ENCODE peak calls at places on chromosomes 1 and 21, in four cellular contexts. R is progenitor cell of endocrine pancreas, Z is fibroblast of pulmonary artery, E is AG09319. A is an unnamed sample.

GRCh38 chr1:237877628-237878027 is 13.1 kb downstream of the ZP4 start:
- DNase-seq in R (no peak), E (no peak), Z (no peak), A (no peak)

GRCh38 chr1:23013657-23014056 is 2.0 kb downstream of the TEX46 start:
- DNase-seq in Z (no peak), E (no peak), R (no peak), A (no peak)

GRCh38 chr1:28028873-28029654 is 59.3 kb downstream of the EYA3 start:
- DNase-seq in Z (peak), E (no peak), R (no peak), A (no peak)

GRCh38 chr1:18922848-18923475 is 20.6 kb upstream of the ALDH4A1 start:
- DNase-seq in R (no peak), E (no peak), Z (no peak), A (no peak)

GRCh38 chr1:156845953-156846545 is 12.9 kb downstream of the INSRR start:
- DNase-seq in Z (no peak), E (no peak), R (no peak), A (no peak)

GRCh38 chr1:198601936-198602889 is 36.6 kb upstream of the PTPRC start:
- DNase-seq in E (no peak), R (no peak), Z (no peak), A (no peak)

GRCh38 chr1:29607236-29607635 is 370.9 kb downstream of the PTPRU start:
- DNase-seq in E (no peak), R (no peak), Z (no peak), A (no peak)

GRCh38 chr1:64111787-64112186 is 91.6 kb upstream of the UBE2U start:
- DNase-seq in R (no peak), Z (no peak), E (no peak), A (no peak)

GRCh38 chr1:69312055-69312732 is 255.5 kb upstream of the LRRC7 start:
- DNase-seq in Z (no peak), E (no peak), R (no peak), A (no peak)

GRCh38 chr1:244919320-244920282 is 55.3 kb upstream of the HNRNPU start:
- DNase-seq in E (no peak), Z (no peak), R (no peak), A (no peak)

GRCh38 chr1:85334962-85335361 is 58.5 kb upstream of the BCL10 start:
- DNase-seq in Z (no peak), R (no peak), E (no peak), A (no peak)

GRCh38 chr21:41167348-41168342 is at the start of gene BACE2:
- DNase-seq in R (peak), E (peak), Z (peak), A (peak)

GRCh38 chr1:44483089-44483488 is 78.0 kb downstream of the RNF220 start:
- DNase-seq in Z (no peak), E (no peak), R (no peak), A (no peak)

GRCh38 chr1:246193537-246193936 is 313.5 kb downstream of the SMYD3 start:
- DNase-seq in Z (no peak), R (no peak), E (no peak), A (no peak)

GRCh38 chr1:3349968-3350299 is 104.5 kb upstream of the ARHGEF16 start:
- DNase-seq in Z (no peak), E (no peak), R (no peak), A (no peak)

GRCh38 chr1:38436749-38437148 is 390.2 kb upstream of the POU3F1 start:
- DNase-seq in E (no peak), Z (no peak), R (no peak), A (no peak)

GRCh38 chr1:51234721-51235425 is 1.2 kb upstream of the RNF11 start:
- DNase-seq in Z (no peak), R (no peak), E (no peak), A (no peak)

GRCh38 chr1:85328713-85329376 is 52.4 kb upstream of the BCL10 start:
- DNase-seq in E (peak), R (no peak), Z (peak), A (no peak)

GRCh38 chr1:246769306-246769705 is 45.1 kb downstream of the SCCPDH start:
- DNase-seq in Z (peak), R (no peak), E (peak), A (no peak)

GRCh38 chr1:244160455-244161020 is 109.5 kb downstream of the ZBTB18 start:
- DNase-seq in Z (peak), R (no peak), E (no peak), A (no peak)

GRCh38 chr1:46114925-46115603 is 17.4 kb downstream of the PIK3R3 start:
- DNase-seq in Z (no peak), R (no peak), E (no peak), A (no peak)

GRCh38 chr1:159991513-159991912 is 37.5 kb upstream of the SLAMF9 start:
- DNase-seq in Z (peak), R (no peak), E (no peak), A (no peak)

GRCh38 chr21:44593598-44594405 is 1.5 kb upstream of the KRTAP10-6 start:
- DNase-seq in R (no peak), E (no peak), Z (no peak), A (no peak)

GRCh38 chr1:17416389-17416788 is 23.1 kb downstream of the RCC2 start:
- DNase-seq in Z (no peak), E (no peak), R (no peak), A (no peak)

GRCh38 chr1:227451062-227451461 is 112.3 kb upstream of the ZNF678 start:
- DNase-seq in Z (no peak), R (no peak), E (no peak), A (no peak)

GRCh38 chr1:227447531-227447990 is 115.8 kb upstream of the ZNF678 start:
- DNase-seq in E (no peak), Z (peak), R (peak), A (no peak)

GRCh38 chr1:227450489-227450888 is 112.9 kb upstream of the ZNF678 start:
- DNase-seq in R (no peak), E (no peak), Z (no peak), A (no peak)

GRCh38 chr1:227449727-227450420 is 113.5 kb upstream of the ZNF678 start:
- DNase-seq in R (no peak), Z (no peak), E (no peak), A (no peak)

DNA sequence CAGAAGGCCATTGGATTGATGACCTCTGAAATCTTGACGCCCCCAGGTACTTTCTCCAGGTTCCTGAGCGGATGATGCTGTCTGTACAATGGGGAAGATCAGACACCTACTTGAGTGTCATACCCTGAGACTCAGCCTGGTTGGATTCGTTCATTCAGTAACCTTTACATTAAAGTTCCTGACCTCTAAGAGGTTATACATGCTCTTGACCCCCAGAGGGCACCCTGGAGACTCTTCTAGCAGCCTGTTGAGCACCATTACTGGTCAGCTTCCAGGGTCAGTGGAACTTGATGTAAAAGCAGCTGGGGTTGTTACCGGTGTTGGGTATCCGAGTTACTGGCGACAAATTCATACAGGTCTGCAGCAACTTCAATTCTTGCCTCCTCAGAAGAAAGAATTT is 114.3 kb upstream of the ZNF678 start:
- DNase-seq in E (no peak), R (peak), Z (no peak), A (no peak)
- TF ChIP-seq CTCF in E (peak), R (peak), Z (peak), A (peak)

GRCh38 chr1:171935086-171935485 is 93.8 kb downstream of the DNM3 start:
- DNase-seq in E (no peak), R (no peak), Z (no peak), A (no peak)

GRCh38 chr1:171931752-171932151 is 90.5 kb downstream of the DNM3 start:
- DNase-seq in R (no peak), E (no peak), Z (no peak), A (no peak)

GRCh38 chr1:171934664-171935063 is 93.4 kb downstream of the DNM3 start:
- DNase-seq in Z (no peak), E (no peak), R (no peak), A (no peak)

DNA sequence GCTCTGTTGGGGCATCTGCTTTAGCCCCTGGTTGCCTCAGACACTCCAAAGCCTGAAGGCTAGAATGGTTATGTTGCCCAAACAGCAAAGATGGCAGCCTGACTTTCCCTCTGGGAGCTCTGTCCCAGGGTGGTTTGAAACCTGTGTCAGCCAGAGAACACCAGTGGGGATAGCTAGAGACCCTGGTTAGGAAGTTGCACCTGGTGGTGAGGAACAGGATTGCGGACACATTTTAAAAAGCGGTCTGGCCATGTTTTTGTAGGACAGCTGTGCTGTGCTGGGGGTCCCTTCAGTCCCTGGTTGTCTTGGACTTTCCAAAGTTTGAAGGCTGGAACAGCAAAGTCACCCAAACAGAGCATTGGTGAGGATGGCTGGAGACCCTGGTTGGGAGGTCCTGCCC is 87.8 kb downstream of the DNM3 start:
- DNase-seq in R (no peak), E (no peak), Z (no peak), A (no peak)
- TF ChIP-seq CTCF in R (peak), E (no peak), Z (peak), A (peak)

GRCh38 chr21:19507682-19508260 is 1104.2 kb upstream of the TMPRSS15 start:
- DNase-seq in R (no peak), Z (peak), E (no peak), A (no peak)
- TF ChIP-seq CTCF in R (peak), Z (peak), E (no peak), A (peak)

DNA sequence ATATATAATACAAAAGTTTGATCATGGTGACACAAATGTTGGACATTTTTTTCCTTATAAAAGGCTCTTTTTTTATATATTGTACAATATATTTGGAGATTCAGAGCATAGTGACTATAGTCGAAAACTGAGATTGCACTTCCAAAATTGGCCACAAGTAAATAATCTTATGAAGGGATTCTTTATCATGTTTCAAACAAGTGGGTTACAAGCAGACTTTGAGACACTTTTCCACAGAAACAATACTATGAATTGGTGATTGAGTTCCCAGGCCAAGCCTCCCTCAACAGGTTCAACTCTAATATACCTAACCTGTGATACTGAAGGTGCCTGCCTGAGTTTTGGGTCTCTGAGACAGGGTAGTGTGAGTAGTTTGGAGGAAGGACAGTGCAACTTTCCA is 13.8 kb downstream of the LEPR start:
- DNase-seq in Z (no peak), R (no peak), E (no peak), A (no peak)
- TF ChIP-seq CTCF in Z (peak), R (peak), E (no peak), A (peak)

DNA sequence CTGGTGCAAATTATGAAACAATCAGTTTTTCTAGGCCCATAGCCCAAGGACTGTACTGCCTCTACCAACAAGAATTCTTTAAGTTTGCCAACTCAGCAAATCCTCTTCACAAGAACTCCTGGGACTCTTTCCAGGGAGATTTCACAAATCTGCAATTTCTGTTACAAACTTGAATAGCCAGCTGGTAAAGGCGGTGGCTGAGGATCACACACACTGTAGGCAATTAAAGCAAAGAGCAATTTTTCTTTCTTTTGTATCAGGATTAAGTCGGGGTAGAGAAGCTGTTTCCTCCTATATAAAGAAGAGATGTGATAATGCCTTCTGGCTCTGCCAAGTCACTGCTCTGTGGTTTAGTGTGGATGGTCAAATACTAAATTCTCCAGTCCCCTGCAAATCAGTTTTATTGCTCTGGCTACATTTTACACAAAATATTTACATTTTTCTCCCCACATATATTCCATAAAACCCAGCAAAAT is 1.7 kb downstream of the ALDH9A1 start:
- DNase-seq in Z (peak), E (peak), R (no peak), A (no peak)
- TF ChIP-seq CTCF in Z (no peak), E (no peak), R (no peak), A (no peak)

GRCh38 chr1:192577145-192578140 is 1.9 kb downstream of the RGS1 start:
- DNase-seq in Z (no peak), E (no peak), R (no peak), A (no peak)

GRCh38 chr1:192579319-192579738 is 3.8 kb downstream of the RGS1 start:
- DNase-seq in Z (peak), E (no peak), R (no peak), A (no peak)

GRCh38 chr1:192578144-192578909 is 2.8 kb downstream of the RGS1 start:
- DNase-seq in E (no peak), R (no peak), Z (no peak), A (no peak)

GRCh38 chr1:192581131-192581927 is 5.8 kb downstream of the RGS1 start:
- DNase-seq in Z (no peak), R (no peak), E (no peak), A (no peak)

DNA sequence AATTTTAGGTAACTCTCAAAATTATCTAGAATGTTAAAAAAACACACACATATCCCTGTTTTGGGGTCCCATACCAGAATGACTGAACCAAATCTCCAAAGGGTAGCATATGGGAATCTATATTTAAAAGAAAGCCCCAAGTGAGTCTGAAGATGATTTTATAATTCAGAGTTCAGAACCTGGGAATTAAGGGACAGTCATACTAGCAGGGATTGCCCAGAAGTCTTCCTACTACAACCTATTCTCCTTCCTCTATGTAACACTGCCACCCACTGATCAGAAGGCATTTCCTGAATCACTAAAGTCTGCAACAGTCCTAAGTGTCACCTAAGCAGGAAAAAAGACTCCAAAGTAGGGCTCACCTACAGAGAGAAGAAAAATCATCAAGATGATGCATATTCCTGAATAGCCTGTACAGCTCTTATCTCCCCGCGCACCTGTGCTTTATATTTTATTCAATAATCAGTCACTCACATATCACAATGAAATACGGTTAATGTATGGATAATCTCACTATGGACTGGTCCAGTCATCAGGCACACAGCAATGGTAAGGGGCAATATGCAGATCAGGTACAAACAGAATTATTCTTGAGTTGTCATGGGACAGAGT is 4.9 kb downstream of the RGS1 start:
- DNase-seq in E (peak), Z (peak), R (no peak), A (no peak)
- TF ChIP-seq CTCF in E (peak), Z (peak), R (peak), A (peak)

GRCh38 chr21:29490016-29490415 is 191.3 kb downstream of the BACH1 start:
- DNase-seq in R (no peak), Z (peak), E (no peak), A (no peak)
- TF ChIP-seq CTCF in R (no peak), Z (no peak), E (no peak), A (no peak)

DNA sequence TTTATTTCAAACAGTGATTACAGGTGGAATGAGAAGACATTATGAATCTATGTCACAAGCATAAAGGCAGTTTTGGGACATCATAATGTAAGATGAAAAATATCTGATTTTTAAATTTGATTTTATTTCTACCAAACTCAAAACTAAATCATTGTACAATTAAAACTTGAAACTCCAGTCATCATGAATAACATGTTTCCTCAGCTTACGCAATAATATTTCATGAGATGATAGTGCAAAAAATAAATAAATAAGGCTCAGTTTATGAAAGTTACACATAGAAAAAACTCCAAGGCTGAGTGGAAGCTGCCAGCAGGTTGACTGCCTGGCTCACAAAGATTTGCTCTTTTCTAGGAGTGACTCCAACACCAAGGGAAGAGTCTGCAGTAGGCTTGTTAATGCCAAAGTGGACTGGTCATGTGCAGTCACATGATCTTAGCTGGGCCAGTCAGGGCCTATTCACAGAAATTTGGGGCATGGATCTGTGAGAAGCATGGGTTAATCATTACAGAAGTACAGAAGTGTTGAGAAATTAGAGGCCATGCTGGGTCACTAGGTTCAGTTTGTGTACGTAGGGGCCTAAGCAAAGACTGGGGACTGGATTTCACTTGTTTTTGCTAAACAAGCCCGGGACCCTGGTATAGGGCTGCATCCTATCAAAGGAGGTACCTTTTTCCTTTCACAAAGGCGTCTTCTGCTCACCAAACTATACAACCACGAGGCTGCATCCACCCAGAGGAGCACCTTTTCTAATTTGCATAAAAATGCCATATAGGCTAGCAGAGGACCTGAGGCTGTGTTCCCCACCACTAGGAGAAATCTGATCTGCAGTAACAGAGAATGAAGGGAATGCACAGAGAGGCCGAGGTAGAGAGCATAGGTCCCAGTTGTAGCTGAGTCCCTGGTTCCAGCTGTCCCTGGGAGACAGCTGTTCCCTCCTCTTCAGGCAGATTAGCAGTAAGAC is 4.9 kb upstream of the ABCA4 start:
- DNase-seq in E (no peak), Z (no peak), R (no peak), A (no peak)
- TF ChIP-seq CTCF in E (no peak), Z (no peak), R (no peak), A (no peak)

DNA sequence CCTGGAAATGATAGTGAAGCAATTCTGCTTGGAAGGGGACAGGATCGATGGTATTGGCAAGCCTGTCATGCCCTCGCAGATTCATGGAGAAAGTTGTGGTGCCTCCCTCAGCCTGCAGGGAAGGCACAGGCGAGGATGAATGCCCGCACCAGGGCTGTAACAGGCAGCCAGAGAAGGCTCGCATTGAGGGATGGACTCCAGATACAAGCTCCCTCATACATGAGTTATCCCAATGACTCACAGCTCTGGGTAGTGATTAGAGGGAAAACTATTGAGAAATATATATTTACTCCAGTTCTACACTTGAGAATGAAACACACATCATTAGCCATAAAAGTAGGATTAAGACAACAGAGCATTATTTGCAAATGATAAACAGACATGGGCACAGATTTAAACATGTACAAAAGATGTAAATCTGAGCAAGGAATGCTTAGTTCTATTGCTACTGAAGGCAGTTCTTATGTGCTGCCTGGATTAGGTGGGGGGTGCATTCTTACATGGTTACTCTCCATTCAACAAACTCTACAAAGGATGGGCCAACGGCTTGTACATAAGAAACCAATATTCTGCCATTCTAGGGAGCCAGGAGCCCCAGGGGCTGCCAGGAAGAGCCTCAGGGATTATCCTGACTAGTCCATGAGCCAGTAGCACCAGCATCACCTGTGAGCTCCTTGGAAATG is 98.0 kb downstream of the CSMD2 start:
- DNase-seq in Z (peak), E (peak), R (no peak), A (no peak)
- TF ChIP-seq CTCF in Z (no peak), E (no peak), R (no peak), A (no peak)

DNA sequence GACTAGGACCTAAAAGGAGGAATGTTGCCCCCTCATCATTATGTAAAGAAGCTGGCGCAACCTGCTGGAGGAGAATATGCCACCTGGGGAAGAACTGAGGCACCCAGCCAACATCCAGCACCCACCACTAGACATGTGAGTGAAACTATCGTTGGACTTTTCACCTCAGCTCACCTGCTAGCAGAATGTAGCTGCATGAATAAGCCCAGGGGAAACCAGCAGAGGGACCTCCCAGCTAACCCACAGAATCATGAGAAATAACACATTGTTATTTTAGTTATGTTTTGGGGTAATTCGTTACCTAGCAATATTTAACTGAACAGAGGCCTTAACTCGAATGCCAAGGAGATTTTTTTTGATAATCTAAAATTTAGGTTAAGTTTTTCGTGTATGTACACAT is 542.5 kb upstream of the DAB1 start:
- DNase-seq in R (no peak), Z (no peak), E (no peak), A (no peak)
- TF ChIP-seq CTCF in R (no peak), Z (no peak), E (no peak), A (no peak)

A was measured in type B pancreatic cell.